ENCODE peak calls at places on chromosomes 2 and 18, in six cellular contexts. One of them, this sample, is unnamed.

GRCh38 chr2:164644036-164644700 is 22.9 kb upstream of the GRB14 start:
- DNase-seq in GM23248: no peak
- DNase-seq in NCI-H510A: no peak
- DNase-seq in activated T-cell treated with anti-CD3 and anti-CD28 coated beads, Interleukin-2, amount 50 U/mL, for 72 hours: no peak
- DNase-seq in activated CD8-positive, alpha-beta memory T cell treated with anti-CD3 and anti-CD28 coated beads, Interleukin-2, amount 50 U/mL, for 4 hours: no peak
- DNase-seq in NCI-H1105: no peak
- DNase-seq in this sample: no peak

GRCh38 chr18:452801-453200 is 47.7 kb downstream of the COLEC12 start:
- DNase-seq in GM23248: no peak
- DNase-seq in NCI-H510A: no peak
- DNase-seq in activated T-cell treated with anti-CD3 and anti-CD28 coated beads, Interleukin-2, amount 50 U/mL, for 72 hours: no peak
- DNase-seq in activated CD8-positive, alpha-beta memory T cell treated with anti-CD3 and anti-CD28 coated beads, Interleukin-2, amount 50 U/mL, for 4 hours: no peak
- DNase-seq in NCI-H1105: no peak
- DNase-seq in this sample: no peak

GRCh38 chr18:69109686-69110085 is 291.0 kb upstream of the DOK6 start:
- DNase-seq in GM23248: peak
- DNase-seq in NCI-H510A: no peak
- DNase-seq in activated T-cell treated with anti-CD3 and anti-CD28 coated beads, Interleukin-2, amount 50 U/mL, for 72 hours: no peak
- DNase-seq in activated CD8-positive, alpha-beta memory T cell treated with anti-CD3 and anti-CD28 coated beads, Interleukin-2, amount 50 U/mL, for 4 hours: no peak
- DNase-seq in NCI-H1105: no peak
- DNase-seq in this sample: no peak

GRCh38 chr2:44358498-44358897 is 2.8 kb downstream of the PREPL start:
- DNase-seq in GM23248: peak
- DNase-seq in NCI-H510A: peak
- DNase-seq in activated T-cell treated with anti-CD3 and anti-CD28 coated beads, Interleukin-2, amount 50 U/mL, for 72 hours: peak
- DNase-seq in activated CD8-positive, alpha-beta memory T cell treated with anti-CD3 and anti-CD28 coated beads, Interleukin-2, amount 50 U/mL, for 4 hours: peak
- DNase-seq in NCI-H1105: peak
- DNase-seq in this sample: peak

GRCh38 chr2:43459455-43459854 is 136.4 kb downstream of the THADA start:
- DNase-seq in GM23248: peak
- DNase-seq in NCI-H510A: no peak
- DNase-seq in activated T-cell treated with anti-CD3 and anti-CD28 coated beads, Interleukin-2, amount 50 U/mL, for 72 hours: no peak
- DNase-seq in activated CD8-positive, alpha-beta memory T cell treated with anti-CD3 and anti-CD28 coated beads, Interleukin-2, amount 50 U/mL, for 4 hours: no peak
- DNase-seq in NCI-H1105: no peak
- DNase-seq in this sample: no peak

GRCh38 chr18:45353530-45353929 is 261.7 kb upstream of the SLC14A2 start:
- DNase-seq in GM23248: peak
- DNase-seq in NCI-H510A: no peak
- DNase-seq in activated T-cell treated with anti-CD3 and anti-CD28 coated beads, Interleukin-2, amount 50 U/mL, for 72 hours: no peak
- DNase-seq in activated CD8-positive, alpha-beta memory T cell treated with anti-CD3 and anti-CD28 coated beads, Interleukin-2, amount 50 U/mL, for 4 hours: no peak
- DNase-seq in NCI-H1105: no peak
- DNase-seq in this sample: no peak

GRCh38 chr2:69298862-69299261 is 88.2 kb downstream of the GFPT1 start:
- DNase-seq in GM23248: peak
- DNase-seq in NCI-H510A: no peak
- DNase-seq in activated T-cell treated with anti-CD3 and anti-CD28 coated beads, Interleukin-2, amount 50 U/mL, for 72 hours: no peak
- DNase-seq in activated CD8-positive, alpha-beta memory T cell treated with anti-CD3 and anti-CD28 coated beads, Interleukin-2, amount 50 U/mL, for 4 hours: no peak
- DNase-seq in NCI-H1105: no peak
- DNase-seq in this sample: no peak

GRCh38 chr2:10242998-10243925 is 59.4 kb upstream of the HPCAL1 start:
- DNase-seq in GM23248: no peak
- DNase-seq in NCI-H510A: no peak
- DNase-seq in activated T-cell treated with anti-CD3 and anti-CD28 coated beads, Interleukin-2, amount 50 U/mL, for 72 hours: no peak
- DNase-seq in activated CD8-positive, alpha-beta memory T cell treated with anti-CD3 and anti-CD28 coated beads, Interleukin-2, amount 50 U/mL, for 4 hours: peak
- DNase-seq in NCI-H1105: no peak
- DNase-seq in this sample: no peak

GRCh38 chr2:30230855-30231725 is at the start of gene LBH:
- DNase-seq in GM23248: peak
- DNase-seq in NCI-H510A: no peak
- DNase-seq in activated T-cell treated with anti-CD3 and anti-CD28 coated beads, Interleukin-2, amount 50 U/mL, for 72 hours: peak
- DNase-seq in activated CD8-positive, alpha-beta memory T cell treated with anti-CD3 and anti-CD28 coated beads, Interleukin-2, amount 50 U/mL, for 4 hours: peak
- DNase-seq in NCI-H1105: peak
- DNase-seq in this sample: peak

GRCh38 chr2:217465136-217465535 is 537.7 kb downstream of the TNS1 start:
- DNase-seq in GM23248: no peak
- DNase-seq in NCI-H510A: no peak
- DNase-seq in activated T-cell treated with anti-CD3 and anti-CD28 coated beads, Interleukin-2, amount 50 U/mL, for 72 hours: no peak
- DNase-seq in activated CD8-positive, alpha-beta memory T cell treated with anti-CD3 and anti-CD28 coated beads, Interleukin-2, amount 50 U/mL, for 4 hours: no peak
- DNase-seq in NCI-H1105: no peak
- DNase-seq in this sample: no peak

GRCh38 chr2:44075536-44075935 is 79.7 kb upstream of the LRPPRC start:
- DNase-seq in GM23248: peak
- DNase-seq in NCI-H510A: no peak
- DNase-seq in activated T-cell treated with anti-CD3 and anti-CD28 coated beads, Interleukin-2, amount 50 U/mL, for 72 hours: no peak
- DNase-seq in activated CD8-positive, alpha-beta memory T cell treated with anti-CD3 and anti-CD28 coated beads, Interleukin-2, amount 50 U/mL, for 4 hours: no peak
- DNase-seq in NCI-H1105: no peak
- DNase-seq in this sample: no peak

GRCh38 chr2:119683717-119684443 is 4.9 kb downstream of the TMEM177 start:
- DNase-seq in GM23248: no peak
- DNase-seq in NCI-H510A: no peak
- DNase-seq in activated T-cell treated with anti-CD3 and anti-CD28 coated beads, Interleukin-2, amount 50 U/mL, for 72 hours: no peak
- DNase-seq in activated CD8-positive, alpha-beta memory T cell treated with anti-CD3 and anti-CD28 coated beads, Interleukin-2, amount 50 U/mL, for 4 hours: no peak
- DNase-seq in NCI-H1105: no peak
- DNase-seq in this sample: no peak

GRCh38 chr18:10120622-10121021 is 206.8 kb downstream of the VAPA start:
- DNase-seq in GM23248: no peak
- DNase-seq in NCI-H510A: no peak
- DNase-seq in activated T-cell treated with anti-CD3 and anti-CD28 coated beads, Interleukin-2, amount 50 U/mL, for 72 hours: no peak
- DNase-seq in activated CD8-positive, alpha-beta memory T cell treated with anti-CD3 and anti-CD28 coated beads, Interleukin-2, amount 50 U/mL, for 4 hours: no peak
- DNase-seq in NCI-H1105: no peak
- DNase-seq in this sample: no peak

GRCh38 chr18:54284967-54285785 is 15.9 kb downstream of the POLI start:
- DNase-seq in GM23248: peak
- DNase-seq in NCI-H510A: no peak
- DNase-seq in activated T-cell treated with anti-CD3 and anti-CD28 coated beads, Interleukin-2, amount 50 U/mL, for 72 hours: peak
- DNase-seq in activated CD8-positive, alpha-beta memory T cell treated with anti-CD3 and anti-CD28 coated beads, Interleukin-2, amount 50 U/mL, for 4 hours: peak
- DNase-seq in NCI-H1105: no peak
- DNase-seq in this sample: peak

GRCh38 chr2:235055891-235056516 is 104.2 kb downstream of the SH3BP4 start:
- DNase-seq in GM23248: peak
- DNase-seq in NCI-H510A: no peak
- DNase-seq in activated T-cell treated with anti-CD3 and anti-CD28 coated beads, Interleukin-2, amount 50 U/mL, for 72 hours: no peak
- DNase-seq in activated CD8-positive, alpha-beta memory T cell treated with anti-CD3 and anti-CD28 coated beads, Interleukin-2, amount 50 U/mL, for 4 hours: no peak
- DNase-seq in NCI-H1105: no peak
- DNase-seq in this sample: no peak

GRCh38 chr2:160028431-160029269 is 33.8 kb downstream of the PLA2R1 start:
- DNase-seq in GM23248: peak
- DNase-seq in NCI-H510A: no peak
- DNase-seq in activated T-cell treated with anti-CD3 and anti-CD28 coated beads, Interleukin-2, amount 50 U/mL, for 72 hours: no peak
- DNase-seq in activated CD8-positive, alpha-beta memory T cell treated with anti-CD3 and anti-CD28 coated beads, Interleukin-2, amount 50 U/mL, for 4 hours: no peak
- DNase-seq in NCI-H1105: no peak
- DNase-seq in this sample: no peak

GRCh38 chr18:48533340-48534093 is 5.3 kb upstream of the CTIF start:
- DNase-seq in GM23248: no peak
- DNase-seq in NCI-H510A: no peak
- DNase-seq in activated T-cell treated with anti-CD3 and anti-CD28 coated beads, Interleukin-2, amount 50 U/mL, for 72 hours: no peak
- DNase-seq in activated CD8-positive, alpha-beta memory T cell treated with anti-CD3 and anti-CD28 coated beads, Interleukin-2, amount 50 U/mL, for 4 hours: no peak
- DNase-seq in NCI-H1105: no peak
- DNase-seq in this sample: no peak

GRCh38 chr18:76451475-76452331 is 43.3 kb downstream of the ZNF516 start:
- DNase-seq in GM23248: peak
- DNase-seq in NCI-H510A: peak
- DNase-seq in activated T-cell treated with anti-CD3 and anti-CD28 coated beads, Interleukin-2, amount 50 U/mL, for 72 hours: no peak
- DNase-seq in activated CD8-positive, alpha-beta memory T cell treated with anti-CD3 and anti-CD28 coated beads, Interleukin-2, amount 50 U/mL, for 4 hours: no peak
- DNase-seq in NCI-H1105: no peak
- DNase-seq in this sample: no peak

This sample was measured in activated CD8-positive, alpha-beta T cell treated with anti-CD3 and anti-CD28 coated beads, Interleukin-2, amount 10 ng/mL, durations not matched to agents 7 days and 5 days.